ENCODE peak calls at places on chromosomes 2 and 18, in nine cellular contexts. N, T, E, V, Y, U, A, S and L are unnamed samples.

GRCh38 chr2:230312638-230313037 is 14.4 kb upstream of the SP140L start:
- DNase-seq in N (no peak), T (no peak), E (peak), V (no peak), Y (no peak), U (no peak), A (no peak), S (no peak), L (no peak)

GRCh38 chr2:218832520-218832919 is 917 bp upstream of the PRKAG3 start:
- DNase-seq in N (no peak), T (no peak), E (no peak), V (no peak), Y (no peak), U (no peak), A (no peak), S (no peak), L (no peak)

GRCh38 chr2:168155680-168156079 is 91.7 kb downstream of the STK39 start:
- DNase-seq in N (no peak), T (no peak), E (no peak), V (no peak), Y (no peak), U (no peak), A (no peak), S (no peak), L (no peak)

GRCh38 chr2:68643011-68643873 is at the start of gene PROKR1:
- DNase-seq in N (peak), T (peak), E (no peak), V (peak), Y (no peak), U (peak), A (no peak), S (no peak), L (peak)

GRCh38 chr2:13560322-13560721 is 843.6 kb downstream of the TRIB2 start:
- DNase-seq in N (no peak), T (no peak), E (no peak), V (no peak), Y (no peak), U (no peak), A (no peak), S (no peak), L (no peak)

GRCh38 chr2:100948965-100949364 is 53.1 kb upstream of the RPL31 start:
- DNase-seq in N (no peak), T (no peak), E (no peak), V (no peak), Y (no peak), U (no peak), A (no peak), S (no peak), L (no peak)

GRCh38 chr2:97936199-97936598 is 59.5 kb downstream of the TMEM131 start:
- DNase-seq in N (no peak), T (no peak), E (no peak), V (no peak), Y (no peak), U (no peak), A (no peak), S (no peak), L (peak)

GRCh38 chr2:58644992-58645391 is 403.9 kb upstream of the FANCL start:
- DNase-seq in N (no peak), T (no peak), E (no peak), V (no peak), Y (no peak), U (no peak), A (no peak), S (no peak), L (no peak)

GRCh38 chr2:30406853-30407252 is 40.2 kb upstream of the LCLAT1 start:
- DNase-seq in N (no peak), T (no peak), E (no peak), V (no peak), Y (no peak), U (no peak), A (no peak), S (no peak), L (no peak)

GRCh38 chr2:160214461-160215055 is 14.5 kb upstream of the ITGB6 start:
- DNase-seq in N (no peak), T (no peak), E (peak), V (no peak), Y (peak), U (no peak), A (no peak), S (no peak), L (no peak)

GRCh38 chr18:5417342-5417741 is 121.8 kb upstream of the ZBTB14 start:
- DNase-seq in N (no peak), T (no peak), E (no peak), V (peak), Y (no peak), U (no peak), A (no peak), S (no peak), L (no peak)

GRCh38 chr18:48806551-48807261 is 144.1 kb downstream of the SMAD7 start:
- DNase-seq in N (no peak), T (no peak), E (no peak), V (no peak), Y (peak), U (no peak), A (peak), S (no peak), L (peak)

GRCh38 chr18:29154196-29154757 is 977.3 kb upstream of the CDH2 start:
- DNase-seq in N (no peak), T (no peak), E (peak), V (no peak), Y (no peak), U (no peak), A (no peak), S (no peak), L (no peak)

GRCh38 chr2:70523996-70524965 is 29.3 kb downstream of the TGFA start:
- DNase-seq in N (peak), T (no peak), E (peak), V (peak), Y (no peak), U (peak), A (no peak), S (no peak), L (peak)

GRCh38 chr2:218898109-218898878 is 17.6 kb downstream of the WNT10A start:
- DNase-seq in N (peak), T (peak), E (peak), V (peak), Y (peak), U (peak), A (no peak), S (peak), L (peak)

GRCh38 chr2:60759654-60760053 is 3.6 kb downstream of the PAPOLG start:
- DNase-seq in N (no peak), T (no peak), E (no peak), V (no peak), Y (no peak), U (no peak), A (no peak), S (no peak), L (no peak)

GRCh38 chr2:172095146-172095904 is 7.4 kb downstream of the DLX2 start:
- DNase-seq in N (peak), T (peak), E (peak), V (peak), Y (no peak), U (peak), A (no peak), S (no peak), L (peak)

GRCh38 chr18:79738565-79739439 is 58.9 kb upstream of the KCNG2 start:
- DNase-seq in N (no peak), T (no peak), E (no peak), V (peak), Y (no peak), U (peak), A (no peak), S (no peak), L (peak)